ENCODE peak calls at places on chromosome 4, in five cellular contexts. R is mesenchymal stem cell, P is neuronal stem cell, D is H9, Y is mesendoderm. N is an unnamed sample. For H3K79me1, the result is how much of the 10 kb centered on the place peaks cover.

GRCh38 chr4:167428172-167428571 is 193.9 kb upstream of the SPOCK3 start:
- DNase-seq in D (no peak), R (no peak), Y (no peak), P (no peak), N (no peak)

GRCh38 chr4:101102114-101102752 is 245.1 kb downstream of the PPP3CA start:
- DNase-seq in P (no peak), D (no peak), Y (no peak), R (no peak), N (peak)

GRCh38 chr4:170139764-170140163 is 50.0 kb upstream of the AADAT start:
- DNase-seq in D (no peak), Y (no peak), R (peak), P (no peak), N (peak)

GRCh38 chr4:93066746-93067145 is 761.8 kb upstream of the ATOH1 start:
- DNase-seq in D (no peak), R (peak), Y (no peak), P (no peak), N (peak)

GRCh38 chr4:15742637-15743036 is 35.5 kb upstream of the CD38 start:
- DNase-seq in R (no peak), Y (no peak), P (no peak), D (no peak), N (no peak)

GRCh38 chr4:122827899-122828601 is 1.4 kb downstream of the FGF2 start:
- DNase-seq in R (peak), P (peak), Y (peak), D (peak), N (peak)

GRCh38 chr4:56696056-56696455 is 15.0 kb upstream of the HOPX start:
- DNase-seq in Y (no peak), D (no peak), P (no peak), R (no peak), N (no peak)

GRCh38 chr4:1338752-1339414 is 8.1 kb upstream of the UVSSA start:
- DNase-seq in D (no peak), R (no peak), P (no peak), Y (no peak), N (no peak)

GRCh38 chr4:6154875-6155274 is 45.5 kb downstream of the JAKMIP1 start:
- DNase-seq in Y (peak), D (no peak), P (no peak), R (no peak), N (no peak)

GRCh38 chr4:164952551-164952950 is 24.9 kb downstream of the TRIM61 start:
- DNase-seq in D (no peak), Y (no peak), P (no peak), R (no peak), N (no peak)

GRCh38 chr4:122826596-122827257 is at the start of gene FGF2:
- DNase-seq in R (peak), Y (peak), P (peak), D (peak), N (peak)

GRCh38 chr4:168711197-168712120 is 214.6 kb downstream of the PALLD start:
- DNase-seq in D (no peak), P (no peak), Y (no peak), R (no peak), N (peak)

GRCh38 chr4:122739174-122739573 is 6.7 kb downstream of the BBS12 start:
- DNase-seq in Y (no peak), R (peak), D (no peak), P (no peak), N (peak)

GRCh38 chr4:41360214-41360910 is 103.6 kb downstream of the UCHL1 start:
- DNase-seq in P (peak), D (peak), Y (peak), R (peak), N (peak)

GRCh38 chr4:151905197-151905596 is 144.4 kb upstream of the GATB start:
- DNase-seq in P (no peak), D (no peak), R (no peak), Y (no peak), N (no peak)

GRCh38 chr4:183905081-183905592 is at the start of gene STOX2:
- DNase-seq in Y (peak), R (peak), D (peak), P (peak), N (peak)

GRCh38 chr4:64581422-64581821 is 172.2 kb upstream of the TECRL start:
- DNase-seq in P (no peak), Y (no peak), R (peak), D (no peak), N (peak)

GRCh38 chr4:152166567-152166966 is 369.3 kb downstream of the FBXW7 start:
- DNase-seq in Y (peak), P (peak), R (peak), D (no peak), N (no peak)

GRCh38 chr4:128463006-128463405 is 175.4 kb upstream of the PGRMC2 start:
- DNase-seq in Y (no peak), D (no peak), R (no peak), P (no peak), N (no peak)

GRCh38 chr4:1976416-1977352 is 32.1 kb downstream of the NELFA start:
- DNase-seq in R (no peak), P (no peak), D (peak), Y (no peak), N (no peak)

GRCh38 chr4:14022428-14022827 is 394.9 kb upstream of the BOD1L1 start:
- DNase-seq in R (peak), P (no peak), Y (peak), D (no peak), N (peak)

GRCh38 chr4:85828295-85828910 is 353.5 kb downstream of the ARHGAP24 start:
- DNase-seq in R (no peak), P (no peak), D (no peak), Y (no peak), N (peak)

GRCh38 chr4:59126159-59126558 is 2016.0 kb upstream of the IGFBP7 start:
- DNase-seq in R (no peak), D (no peak), Y (no peak), P (no peak), N (no peak)

GRCh38 chr4:34791224-34791623 is 1453.1 kb downstream of the ARAP2 start:
- DNase-seq in Y (no peak), P (no peak), R (no peak), D (no peak), N (no peak)

GRCh38 chr4:14018191-14018853 is 390.8 kb upstream of the BOD1L1 start:
- DNase-seq in P (no peak), D (no peak), R (peak), Y (no peak), N (no peak)

GRCh38 chr4:124061413-124061812 is 651.1 kb downstream of the ANKRD50 start:
- DNase-seq in P (no peak), D (no peak), Y (no peak), R (peak), N (peak)

GRCh38 chr4:13733817-13734216 is 106.3 kb upstream of the BOD1L1 start:
- DNase-seq in D (no peak), P (no peak), Y (peak), R (no peak), N (no peak)

GRCh38 chr4:67581208-67581857 is 22.8 kb downstream of the STAP1 start:
- DNase-seq in D (no peak), P (no peak), R (no peak), Y (no peak), N (no peak)

GRCh38 chr4:40241936-40242590 is 45.2 kb downstream of the RHOH start:
- DNase-seq in Y (no peak), R (no peak), P (no peak), D (no peak), N (no peak)

GRCh38 chr4:1523907-1524636 is 117.8 kb upstream of the NKX1-1 start:
- DNase-seq in R (no peak), D (no peak), Y (no peak), P (no peak), N (no peak)

GRCh38 chr4:147772459-147772969 is 40.6 kb downstream of the ARHGAP10 start:
- DNase-seq in P (no peak), D (no peak), R (peak), Y (no peak), N (peak)

GRCh38 chr4:106615407-106615945 is 246.9 kb upstream of the GIMD1 start:
- DNase-seq in D (no peak), R (peak), P (no peak), Y (no peak), N (no peak)

GRCh38 chr4:75561789-75562188 is 5.9 kb downstream of the ODAPH start:
- DNase-seq in R (no peak), D (peak), P (peak), Y (peak), N (peak)

GRCh38 chr4:66691101-66691500 is 854.2 kb downstream of the CENPC start:
- DNase-seq in P (no peak), R (no peak), D (peak), Y (peak), N (no peak)

GRCh38 chr4:163755013-163755412 is 260.5 kb downstream of the TMA16 start:
- DNase-seq in Y (peak), D (no peak), P (no peak), R (peak), N (peak)

GRCh38 chr4:22514001-22514400 is 1.9 kb downstream of the ADGRA3 start:
- DNase-seq in R (peak), P (no peak), Y (no peak), D (no peak), N (peak)

GRCh38 chr4:75490155-75490554 is 24.0 kb downstream of the RCHY1 start:
- DNase-seq in D (no peak), R (peak), P (no peak), Y (peak), N (peak)

GRCh38 chr4:146640021-146640425 is 1.3 kb downstream of the POU4F2 start:
- DNase-seq in P (no peak), Y (no peak), R (no peak), D (no peak), N (no peak)

DNA sequence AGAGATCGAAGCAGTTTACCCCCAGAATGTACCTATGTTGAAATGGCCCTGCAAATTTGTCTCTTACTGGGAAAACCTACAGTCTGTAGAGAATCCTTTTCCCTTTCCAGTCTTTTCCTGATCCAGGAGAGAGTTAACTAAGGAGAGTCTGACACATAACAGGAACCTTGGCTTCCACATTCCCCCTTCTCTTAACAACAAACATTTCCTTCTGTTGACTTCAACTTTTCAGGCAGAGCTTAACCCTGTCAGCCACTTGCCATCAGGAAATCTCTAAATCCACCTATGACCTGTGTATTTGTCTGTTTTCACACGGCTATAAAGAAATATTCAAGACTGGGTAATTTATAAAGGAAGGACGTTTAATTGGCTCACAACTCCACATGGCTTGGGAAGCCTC is 45.6 kb upstream of the GPR78 start:
- DNase-seq in R (no peak), D (no peak), P (no peak), Y (peak), N (no peak)
- H3K79me1 ChIP-seq in R (under half), D (under half), P (under half), Y (under half), N (under half)

DNA sequence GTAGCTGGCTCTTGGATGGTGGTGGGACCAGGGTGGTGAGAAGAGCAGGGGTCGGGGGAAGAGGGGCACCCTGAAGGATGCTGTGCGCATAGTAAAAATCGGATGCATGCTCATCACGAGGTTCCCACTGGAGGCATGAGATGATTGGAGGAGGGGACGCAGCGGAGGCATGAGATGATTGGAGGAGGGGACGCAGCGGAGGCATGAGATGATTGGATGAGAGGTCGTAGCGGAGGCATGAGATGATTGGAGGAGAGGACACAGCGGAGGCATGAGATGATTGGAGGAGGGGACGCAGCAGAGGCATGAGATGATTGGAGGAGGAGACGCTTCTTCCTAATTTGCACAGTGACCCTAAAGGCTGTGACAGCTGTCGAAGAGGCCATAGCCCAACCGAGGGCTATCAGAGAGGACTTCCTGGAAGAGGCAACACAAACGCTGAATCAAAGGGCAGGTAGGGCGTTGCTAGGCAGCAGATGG is 106.7 kb downstream of the ADRA2C start:
- DNase-seq in P (no peak), D (peak), Y (peak), R (no peak), N (no peak)
- H2BK15ac ChIP-seq in P (peak), D (no peak), Y (no peak), R (no peak), N (no peak)

DNA sequence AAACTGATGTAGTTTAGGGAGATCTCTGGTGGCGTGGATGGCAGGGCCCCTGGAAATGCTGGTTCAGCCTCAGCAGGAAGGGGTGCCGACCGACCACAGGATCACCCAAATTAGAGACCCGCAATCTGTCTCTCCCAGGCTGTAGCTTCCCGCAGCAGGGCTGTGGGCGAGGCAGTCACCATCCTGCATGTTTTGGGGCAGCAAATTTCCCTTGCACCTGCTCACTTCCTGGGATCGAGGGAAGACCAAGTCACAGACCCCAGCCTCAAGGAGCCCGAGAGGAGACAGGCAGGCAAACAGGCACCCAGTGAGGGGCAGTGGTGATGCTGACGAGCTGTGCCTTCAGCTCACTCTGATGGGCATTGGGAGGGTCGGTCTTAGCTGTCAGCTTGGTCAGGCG is 21.2 kb upstream of the GPR78 start:
- DNase-seq in D (no peak), P (no peak), R (no peak), Y (no peak), N (no peak)
- H3K79me1 ChIP-seq in D (under half), P (under half), R (under half), Y (under half), N (under half)

GRCh38 chr4:4762909-4763814 is 96.3 kb upstream of the MSX1 start:
- DNase-seq in P (no peak), R (peak), Y (peak), D (peak), N (peak)

GRCh38 chr4:4759883-4760282 is 99.6 kb upstream of the MSX1 start:
- DNase-seq in Y (no peak), D (no peak), P (no peak), R (no peak), N (no peak)

GRCh38 chr4:4759233-4759632 is 100.2 kb upstream of the MSX1 start:
- DNase-seq in Y (no peak), D (no peak), P (no peak), R (no peak), N (no peak)

GRCh38 chr4:4762300-4762699 is 97.2 kb upstream of the MSX1 start:
- DNase-seq in P (no peak), R (no peak), Y (no peak), D (no peak), N (no peak)

GRCh38 chr4:4761128-4761991 is 98.1 kb upstream of the MSX1 start:
- DNase-seq in P (peak), Y (peak), D (peak), R (peak), N (no peak)
- H2BK15ac ChIP-seq in P (no peak), Y (peak), D (no peak), R (no peak), N (no peak)

GRCh38 chr4:158597879-158598596 is 73.6 kb downstream of the C4orf46 start:
- DNase-seq in R (no peak), Y (no peak), P (no peak), D (no peak), N (no peak)
- H3K79me1 ChIP-seq in R (under half), Y (under half), P (under half), D (under half), N (under half)

DNA sequence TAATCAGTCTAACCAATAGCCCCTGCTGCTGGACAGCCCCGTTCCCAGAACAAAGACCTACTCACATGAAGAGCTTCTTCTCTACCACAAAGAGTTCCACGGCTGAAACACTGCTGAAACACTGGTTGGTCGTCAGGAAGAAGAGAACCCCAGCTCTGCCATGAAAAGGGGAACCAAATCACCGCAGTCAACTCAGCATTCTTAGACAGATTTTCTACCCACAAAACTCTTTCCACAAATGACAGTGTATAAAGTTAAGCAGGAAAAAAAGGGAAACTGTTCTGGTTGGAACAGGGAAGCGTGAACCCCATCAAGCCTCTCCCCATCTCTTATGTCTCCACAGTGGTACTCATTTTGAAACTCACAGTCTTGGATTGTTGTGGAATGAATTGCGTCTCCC is 57.3 kb downstream of the ABCG2 start:
- DNase-seq in Y (no peak), D (no peak), R (no peak), P (no peak), N (no peak)
- H2BK15ac ChIP-seq in Y (no peak), D (no peak), R (no peak), P (no peak), N (no peak)

GRCh38 chr4:173526724-173527102 is 3.3 kb downstream of the HAND2 start:
- DNase-seq in P (no peak), R (no peak), Y (no peak), D (no peak), N (no peak)
- H3K79me1 ChIP-seq in P (under half), R (under half), Y (under half), D (under half), N (under half)

DNA sequence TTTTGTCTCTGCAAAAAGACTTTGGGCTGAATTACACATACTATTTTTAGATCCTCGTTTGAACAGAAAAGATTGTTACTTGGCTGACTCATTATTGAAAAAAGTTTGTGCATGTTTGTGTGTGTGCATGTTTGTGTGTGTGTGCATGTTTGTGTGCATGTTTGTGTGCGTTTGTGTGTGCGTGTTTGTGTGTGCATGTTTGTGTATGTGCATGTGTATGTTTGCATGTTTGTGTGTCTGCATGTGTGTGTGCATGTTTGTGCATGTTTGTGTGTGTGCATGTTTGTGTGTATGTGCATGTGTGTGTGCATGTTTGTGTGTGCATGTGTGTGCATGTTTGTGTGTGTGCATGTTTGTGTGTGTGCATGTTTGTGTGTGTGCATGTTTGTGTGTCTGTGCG is 201.1 kb upstream of the FAT1 start:
- DNase-seq in P (no peak), D (no peak), R (peak), Y (no peak), N (peak)
- H2BK15ac ChIP-seq in P (no peak), D (no peak), R (no peak), Y (no peak), N (peak)

GRCh38 chr4:44342800-44343199 is 105.8 kb downstream of the KCTD8 start:
- DNase-seq in D (no peak), Y (no peak), P (no peak), R (no peak), N (no peak)
- H3K79me1 ChIP-seq in D (under half), Y (under half), P (under half), R (under half), N (under half)

DNA sequence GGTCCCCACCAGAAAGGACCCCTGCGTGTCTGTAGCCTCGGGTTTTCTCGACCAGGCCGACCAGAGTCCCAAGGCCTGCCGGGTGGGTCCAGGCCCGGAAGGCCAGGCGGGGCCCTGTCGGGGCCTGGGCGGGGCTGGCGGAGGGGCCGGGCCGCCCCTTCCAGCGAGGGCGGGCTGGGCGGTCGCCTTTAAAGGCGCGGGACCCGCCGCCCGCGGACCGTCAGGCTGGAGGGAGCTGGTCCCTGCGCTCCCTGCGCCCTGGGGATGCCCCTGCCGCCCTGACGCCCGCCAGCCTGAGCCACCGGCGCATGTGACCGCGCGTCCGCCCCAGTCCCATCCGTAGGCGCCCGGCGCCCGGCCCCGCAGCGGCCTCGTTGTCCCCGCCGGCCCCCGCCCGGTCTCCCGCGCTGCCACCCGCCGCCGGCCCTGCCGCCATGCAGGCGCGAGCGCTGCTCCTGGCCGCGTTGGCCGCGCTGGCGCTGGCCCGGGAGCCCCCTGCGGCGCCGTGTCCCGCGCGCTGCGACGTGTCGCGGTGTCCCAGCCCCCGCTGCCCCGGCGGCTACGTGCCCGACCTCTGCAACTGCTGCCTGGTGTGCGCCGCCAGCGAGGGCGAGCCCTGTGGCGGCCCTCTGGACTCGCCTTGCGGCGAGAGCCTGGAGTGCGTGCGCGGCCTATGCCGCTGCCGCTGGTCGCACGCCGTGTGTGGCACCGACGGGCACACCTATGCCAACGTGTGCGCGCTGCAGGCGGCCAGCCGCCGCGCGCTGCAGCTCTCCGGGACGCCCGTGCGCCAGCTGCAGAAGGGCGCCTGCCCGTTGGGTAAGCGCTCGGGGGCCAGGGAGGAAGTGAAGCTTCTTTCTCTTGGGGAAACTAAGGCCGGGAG is at the start of gene HTRA3:
- DNase-seq in R (peak), Y (peak), D (peak), P (peak), N (peak)
- H2BK15ac ChIP-seq in R (peak), Y (no peak), D (no peak), P (peak), N (peak)

N was measured in IMR-90.